ENCODE peak calls at places on chromosome 13, in seven cellular contexts. F, W, E, V, I, Z and K are unnamed samples.

GRCh38 chr13:75788494-75788991 is 152.4 kb downstream of the LMO7 start:
- DNase-seq in Z (peak), V (peak), W (no peak), E (no peak), I (peak), F (no peak), K (no peak)

GRCh38 chr13:100517706-100518105 is 70.9 kb downstream of the GGACT start:
- DNase-seq in F (no peak), V (no peak), E (no peak), I (no peak), Z (no peak), W (no peak), K (no peak)

GRCh38 chr13:44860427-44860826 is 128.8 kb downstream of the NUFIP1 start:
- DNase-seq in E (no peak), Z (no peak), V (no peak), I (no peak), F (no peak), W (no peak), K (no peak)

GRCh38 chr13:79393564-79394249 is 12.3 kb downstream of the RBM26 start:
- DNase-seq in E (peak), I (no peak), W (no peak), V (no peak), F (no peak), Z (no peak), K (peak)

GRCh38 chr13:46516624-46517318 is 36.2 kb upstream of the LRCH1 start:
- DNase-seq in F (peak), V (no peak), W (no peak), E (no peak), I (no peak), Z (peak), K (no peak)

GRCh38 chr13:102869948-102870676 is 24.3 kb downstream of the ERCC5 start:
- DNase-seq in Z (no peak), F (no peak), V (no peak), I (no peak), W (no peak), E (no peak), K (no peak)

GRCh38 chr13:87678353-87678752 is 7.2 kb downstream of the SLITRK5 start:
- DNase-seq in F (no peak), V (no peak), E (no peak), W (no peak), I (no peak), Z (no peak), K (peak)

GRCh38 chr13:42883771-42884170 is 102.4 kb downstream of the FAM216B start:
- DNase-seq in W (no peak), V (peak), I (no peak), E (no peak), Z (peak), F (no peak), K (no peak)

GRCh38 chr13:40490086-40490723 is 176.2 kb downstream of the FOXO1 start:
- DNase-seq in E (peak), Z (no peak), V (no peak), F (no peak), W (no peak), I (no peak), K (no peak)

GRCh38 chr13:19958119-19959111 is at the start of gene ZMYM2:
- DNase-seq in E (peak), F (peak), I (peak), Z (peak), W (peak), V (peak), K (peak)

GRCh38 chr13:51269039-51269438 is 46.8 kb downstream of the FAM124A start:
- DNase-seq in Z (peak), E (no peak), W (no peak), V (no peak), I (no peak), F (no peak), K (no peak)

GRCh38 chr13:20969182-20969581 is 66.6 kb upstream of the XPO4 start:
- DNase-seq in W (no peak), Z (peak), I (no peak), V (peak), E (no peak), F (no peak), K (peak)

DNA sequence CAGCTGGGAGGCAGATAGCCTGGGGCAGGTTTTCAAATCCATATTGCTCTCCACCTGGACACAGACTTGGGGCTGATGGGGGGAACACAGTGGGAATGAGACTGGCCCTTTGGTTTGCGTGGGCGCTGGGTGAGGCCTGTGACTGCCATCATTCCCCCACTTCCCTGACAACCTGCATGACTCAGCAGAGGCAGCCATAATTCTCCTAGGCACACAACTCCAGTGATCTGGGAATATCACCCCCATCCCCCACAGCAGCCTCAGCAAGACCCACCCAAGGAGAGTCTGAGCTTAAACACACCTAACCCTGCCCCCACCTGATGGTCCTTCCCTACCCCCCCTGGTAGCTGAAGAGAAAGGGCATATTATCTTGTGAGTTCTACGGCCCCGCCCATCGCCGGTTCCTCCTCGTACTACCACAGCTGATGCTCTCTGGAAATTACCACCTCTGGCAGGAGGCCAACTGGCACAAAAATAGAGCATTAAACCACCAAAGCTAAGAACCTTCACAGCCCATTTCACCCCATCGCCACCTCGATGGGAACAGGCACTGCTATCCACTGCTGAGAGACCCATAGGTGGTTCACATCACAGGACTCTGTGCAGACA is 71.0 kb downstream of the RNF17 start:
- DNase-seq in E (no peak), I (no peak), F (no peak), V (no peak), Z (no peak), W (no peak), K (peak)
- H3K4me3 ChIP-seq in E (no peak), I (no peak), F (no peak), V (no peak), Z (no peak), W (no peak), K (no peak)

GRCh38 chr13:49400755-49401659 is 42.9 kb downstream of the CAB39L start:
- DNase-seq in F (peak), E (no peak), V (peak), Z (peak), I (no peak), W (no peak), K (no peak)
- H3K4me3 ChIP-seq in F (no peak), E (no peak), V (no peak), Z (peak), I (no peak), W (no peak), K (no peak)

GRCh38 chr13:67574320-67575233 is 344.4 kb upstream of the PCDH9 start:
- DNase-seq in W (no peak), F (no peak), Z (no peak), V (peak), I (no peak), E (no peak), K (no peak)
- H3K4me3 ChIP-seq in W (no peak), F (no peak), Z (no peak), V (no peak), I (no peak), E (no peak), K (no peak)

DNA sequence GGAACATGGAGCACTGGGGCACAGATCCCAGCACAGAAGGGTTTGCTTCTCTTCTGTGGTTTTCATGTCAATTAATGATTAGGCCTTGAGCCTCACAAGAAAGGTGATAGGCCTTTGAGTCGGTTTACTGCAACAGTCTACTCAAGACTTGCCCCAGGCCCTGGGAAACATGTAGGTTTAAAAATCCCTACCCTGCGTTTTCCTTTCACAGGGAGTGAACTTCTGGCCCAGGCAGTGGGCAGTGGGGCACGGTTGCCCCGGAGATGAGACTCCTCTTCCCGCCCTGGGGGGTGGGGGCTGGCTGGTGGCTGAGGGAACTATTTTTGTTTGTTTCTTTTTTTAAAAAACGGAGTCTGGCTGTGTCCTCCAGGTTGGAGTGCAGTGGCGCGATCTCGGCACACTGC is 597 bp upstream of the SPATA13 start:
- DNase-seq in I (no peak), E (no peak), F (peak), Z (no peak), W (peak), V (no peak), K (no peak)
- H3K4me3 ChIP-seq in I (peak), E (peak), F (peak), Z (peak), W (peak), V (no peak), K (peak)

GRCh38 chr13:98317573-98318171 is 140.6 kb upstream of the RNF113B start:
- DNase-seq in W (no peak), I (no peak), F (no peak), V (no peak), Z (no peak), E (no peak), K (no peak)
- H3K4me3 ChIP-seq in W (no peak), I (no peak), F (no peak), V (no peak), Z (no peak), E (no peak), K (no peak)